ENCODE peak calls at places on chromosomes 1 and 21, in eight cellular contexts. S, A, Z, U, J, M, G and Q are unnamed samples.

GRCh38 chr1:92478393-92478792 is 8.3 kb downstream of the GFI1 start:
- DNase-seq in S (no peak), A (no peak), Z (no peak), U (no peak), J (no peak), M (no peak), G (no peak), Q (no peak)

GRCh38 chr1:1554926-1555915 is 14.8 kb upstream of the TMEM240 start:
- DNase-seq in S (no peak), A (no peak), Z (peak), U (no peak), J (no peak), M (no peak), G (no peak), Q (no peak)

GRCh38 chr1:60753508-60753907 is 328.9 kb upstream of the NFIA start:
- DNase-seq in S (no peak), A (no peak), Z (no peak), U (no peak), J (no peak), M (no peak), G (no peak), Q (no peak)

GRCh38 chr1:214550339-214551051 is 907 bp downstream of the PTPN14 start:
- DNase-seq in S (peak), A (no peak), Z (no peak), U (no peak), J (no peak), M (no peak), G (no peak), Q (no peak)

GRCh38 chr1:3564921-3565831 is 46.1 kb downstream of the MEGF6 start:
- DNase-seq in S (no peak), A (peak), Z (no peak), U (peak), J (no peak), M (peak), G (no peak), Q (peak)

GRCh38 chr1:55380313-55380970 is 165.3 kb upstream of the USP24 start:
- DNase-seq in S (peak), A (no peak), Z (no peak), U (no peak), J (no peak), M (no peak), G (no peak), Q (no peak)

GRCh38 chr1:98086156-98086555 is 165.3 kb upstream of the DPYD start:
- DNase-seq in S (no peak), A (no peak), Z (no peak), U (no peak), J (no peak), M (no peak), G (peak), Q (no peak)

GRCh38 chr1:38455829-38456563 is 403.6 kb downstream of the RRAGC start:
- DNase-seq in S (peak), A (no peak), Z (no peak), U (no peak), J (no peak), M (no peak), G (no peak), Q (no peak)

GRCh38 chr1:209190591-209191241 is 392.8 kb upstream of the CAMK1G start:
- DNase-seq in S (no peak), A (no peak), Z (peak), U (no peak), J (no peak), M (no peak), G (peak), Q (no peak)

GRCh38 chr1:235397733-235398132 is 30.5 kb downstream of the TBCE start:
- DNase-seq in S (no peak), A (no peak), Z (peak), U (no peak), J (no peak), M (no peak), G (peak), Q (no peak)

GRCh38 chr1:28865997-28866650 is 48.2 kb upstream of the EPB41 start:
- DNase-seq in S (no peak), A (no peak), Z (no peak), U (no peak), J (no peak), M (no peak), G (no peak), Q (no peak)

GRCh38 chr1:208137144-208137682 is 107.0 kb downstream of the PLXNA2 start:
- DNase-seq in S (no peak), A (no peak), Z (peak), U (no peak), J (no peak), M (no peak), G (no peak), Q (no peak)

GRCh38 chr1:12179111-12179519 is 12.3 kb downstream of the TNFRSF1B start:
- DNase-seq in S (no peak), A (peak), Z (no peak), U (peak), J (no peak), M (peak), G (peak), Q (peak)

GRCh38 chr1:202599669-202600431 is 110.4 kb downstream of the SYT2 start:
- DNase-seq in S (peak), A (no peak), Z (peak), U (no peak), J (peak), M (peak), G (peak), Q (no peak)

GRCh38 chr1:235954306-235955283 is 87.9 kb upstream of the LYST start:
- DNase-seq in S (no peak), A (peak), Z (no peak), U (peak), J (no peak), M (peak), G (no peak), Q (peak)

GRCh38 chr1:224641030-224641429 is 24.9 kb downstream of the CNIH3 start:
- DNase-seq in S (no peak), A (no peak), Z (no peak), U (no peak), J (peak), M (no peak), G (no peak), Q (no peak)

GRCh38 chr1:31626451-31627202 is 9.1 kb downstream of the HCRTR1 start:
- DNase-seq in S (no peak), A (no peak), Z (no peak), U (no peak), J (no peak), M (no peak), G (no peak), Q (no peak)

GRCh38 chr1:11109361-11109760 is 9.7 kb upstream of the EXOSC10 start:
- DNase-seq in S (no peak), A (no peak), Z (no peak), U (no peak), J (no peak), M (no peak), G (no peak), Q (no peak)

GRCh38 chr1:157377216-157377821 is 175.0 kb downstream of the FCRL5 start:
- DNase-seq in S (no peak), A (no peak), Z (peak), U (no peak), J (peak), M (peak), G (no peak), Q (no peak)

GRCh38 chr1:156795374-156795733 is 21.3 kb downstream of the SH2D2A start:
- DNase-seq in S (no peak), A (no peak), Z (no peak), U (no peak), J (no peak), M (no peak), G (no peak), Q (no peak)

GRCh38 chr21:14740692-14741091 is 194.6 kb upstream of the SAMSN1 start:
- DNase-seq in S (no peak), A (no peak), Z (no peak), U (no peak), J (no peak), M (no peak), G (no peak), Q (no peak)

GRCh38 chr1:36094621-36095061 is 5.9 kb downstream of the ADPRS start:
- DNase-seq in S (no peak), A (no peak), Z (peak), U (no peak), J (no peak), M (no peak), G (no peak), Q (no peak)

GRCh38 chr1:239730378-239730777 is 344.0 kb downstream of the CHRM3 start:
- DNase-seq in S (no peak), A (no peak), Z (no peak), U (no peak), J (no peak), M (no peak), G (no peak), Q (no peak)

GRCh38 chr1:5067251-5067650 is 412.8 kb downstream of the AJAP1 start:
- DNase-seq in S (no peak), A (no peak), Z (no peak), U (no peak), J (peak), M (no peak), G (no peak), Q (no peak)

GRCh38 chr1:54227091-54227602 is 27.2 kb downstream of the MRPL37 start:
- DNase-seq in S (no peak), A (no peak), Z (no peak), U (no peak), J (no peak), M (no peak), G (no peak), Q (no peak)

GRCh38 chr1:51506537-51506936 is 12.5 kb downstream of the EPS15 start:
- DNase-seq in S (no peak), A (no peak), Z (peak), U (no peak), J (no peak), M (peak), G (no peak), Q (no peak)

GRCh38 chr1:31664528-31664927 is 19.9 kb upstream of the PEF1 start:
- DNase-seq in S (no peak), A (no peak), Z (no peak), U (no peak), J (no peak), M (no peak), G (no peak), Q (no peak)

GRCh38 chr1:19452221-19452663 is 33.1 kb downstream of the CAPZB start:
- DNase-seq in S (no peak), A (no peak), Z (peak), U (no peak), J (no peak), M (no peak), G (no peak), Q (no peak)

GRCh38 chr1:92961131-92961895 is at the start of gene DIPK1A:
- DNase-seq in S (no peak), A (peak), Z (peak), U (peak), J (peak), M (peak), G (peak), Q (peak)

GRCh38 chr1:1122981-1123480 is 7.1 kb upstream of the C1orf159 start:
- DNase-seq in S (no peak), A (no peak), Z (no peak), U (no peak), J (no peak), M (peak), G (no peak), Q (no peak)

GRCh38 chr1:55214903-55215193 is 316 bp downstream of the USP24 start:
- DNase-seq in S (no peak), A (no peak), Z (no peak), U (peak), J (no peak), M (no peak), G (no peak), Q (no peak)

GRCh38 chr21:45584786-45585185 is 42.5 kb upstream of the SLC19A1 start:
- DNase-seq in S (no peak), A (no peak), Z (no peak), U (no peak), J (no peak), M (no peak), G (no peak), Q (no peak)

GRCh38 chr1:209354111-209354839 is 229.2 kb upstream of the CAMK1G start:
- DNase-seq in S (peak), A (peak), Z (peak), U (peak), J (peak), M (peak), G (peak), Q (peak)

GRCh38 chr1:205811660-205812059 is 1.3 kb downstream of the SLC41A1 start:
- DNase-seq in S (no peak), A (no peak), Z (no peak), U (no peak), J (no peak), M (no peak), G (no peak), Q (no peak)

GRCh38 chr1:156959414-156959813 is 39.0 kb downstream of the LRRC71 start:
- DNase-seq in S (no peak), A (no peak), Z (no peak), U (no peak), J (no peak), M (no peak), G (no peak), Q (no peak)

GRCh38 chr1:46476673-46477072 is 13.0 kb upstream of the DMBX1 start:
- DNase-seq in S (no peak), A (no peak), Z (no peak), U (no peak), J (no peak), M (no peak), G (no peak), Q (no peak)

GRCh38 chr1:225462429-225462713 is 34.5 kb upstream of the LBR start:
- DNase-seq in S (no peak), A (no peak), Z (no peak), U (no peak), J (no peak), M (no peak), G (no peak), Q (no peak)

GRCh38 chr21:32348604-32349332 is 44.0 kb downstream of the URB1 start:
- DNase-seq in S (no peak), A (no peak), Z (no peak), U (no peak), J (peak), M (no peak), G (no peak), Q (no peak)

GRCh38 chr1:15370781-15371467 is 38.8 kb upstream of the EFHD2 start:
- DNase-seq in S (peak), A (no peak), Z (no peak), U (no peak), J (no peak), M (no peak), G (no peak), Q (no peak)